ENCODE peak calls at places on chromosome 5, in ten cellular contexts. B, E, F, U, S, N, W, V, K and P are unnamed samples.
A peak's percentile ranks its signal among the peaks of the same experiment; 100 is the strongest.

GRCh38 chr5:126098330-126099017 is 324.7 kb upstream of the GRAMD2B start:
- DNase-seq in B (no peak), E (peak; percentile 66), F (peak; percentile 87), U (no peak), S (no peak), N (no peak), W (no peak), V (no peak), K (no peak), P (no peak)

GRCh38 chr5:174799146-174799545 is 74.8 kb downstream of the MSX2 start:
- DNase-seq in B (no peak), E (no peak), F (peak; percentile 88), U (no peak), S (no peak), N (no peak), W (no peak), V (no peak), K (no peak), P (no peak)

GRCh38 chr5:132227485-132228240 is at the start of gene P4HA2:
- DNase-seq in B (peak; percentile 78), E (peak; percentile 65), F (peak; percentile 69), U (peak; percentile 93), S (peak; percentile 87), N (peak; percentile 90), W (peak; percentile 92), V (peak; percentile 19), K (no peak), P (peak; percentile 69)

GRCh38 chr5:154262376-154262775 is 71.8 kb downstream of the GALNT10 start:
- DNase-seq in B (no peak), E (no peak), F (no peak), U (no peak), S (no peak), N (no peak), W (no peak), V (no peak), K (no peak), P (no peak)

GRCh38 chr5:143093452-143094086 is 309.9 kb downstream of the NR3C1 start:
- DNase-seq in B (no peak), E (no peak), F (no peak), U (no peak), S (no peak), N (no peak), W (no peak), V (no peak), K (no peak), P (no peak)

GRCh38 chr5:109688999-109689739 is 558 bp upstream of the MAN2A1 start:
- DNase-seq in B (peak; percentile 82), E (peak; percentile 84), F (peak; percentile 85), U (peak; percentile 92), S (peak; percentile 89), N (peak; percentile 92), W (peak; percentile 87), V (peak; percentile 75), K (peak; percentile 69), P (peak; percentile 76)

GRCh38 chr5:146529984-146530383 is 14.0 kb upstream of the GPR151 start:
- DNase-seq in B (no peak), E (no peak), F (no peak), U (no peak), S (no peak), N (no peak), W (no peak), V (no peak), K (no peak), P (no peak)

GRCh38 chr5:173530547-173530946 is 85.9 kb downstream of the BOD1 start:
- DNase-seq in B (no peak), E (no peak), F (no peak), U (no peak), S (no peak), N (no peak), W (no peak), V (no peak), K (no peak), P (no peak)

GRCh38 chr5:28743362-28743761 is 1705.0 kb upstream of the CDH9 start:
- DNase-seq in B (no peak), E (no peak), F (peak; percentile 24), U (no peak), S (no peak), N (no peak), W (no peak), V (no peak), K (no peak), P (no peak)

GRCh38 chr5:72041643-72042042 is 65.6 kb upstream of the MAP1B start:
- DNase-seq in B (no peak), E (no peak), F (no peak), U (no peak), S (no peak), N (no peak), W (no peak), V (no peak), K (no peak), P (no peak)

GRCh38 chr5:120293796-120294195 is 170.3 kb upstream of the PRR16 start:
- DNase-seq in B (no peak), E (peak; percentile 85), F (peak; percentile 92), U (no peak), S (no peak), N (no peak), W (no peak), V (no peak), K (no peak), P (no peak)

GRCh38 chr5:79691007-79691406 is 1.4 kb downstream of the CMYA5 start:
- DNase-seq in B (no peak), E (no peak), F (no peak), U (no peak), S (no peak), N (no peak), W (no peak), V (no peak), K (no peak), P (no peak)

GRCh38 chr5:133925269-133925668 is 43.2 kb downstream of the C5orf15 start:
- DNase-seq in B (no peak), E (no peak), F (no peak), U (no peak), S (no peak), N (no peak), W (no peak), V (no peak), K (no peak), P (no peak)

GRCh38 chr5:53877243-53877642 is 316.8 kb downstream of the NDUFS4 start:
- DNase-seq in B (no peak), E (peak; percentile 93), F (peak; percentile 83), U (no peak), S (no peak), N (no peak), W (no peak), V (no peak), K (no peak), P (no peak)

GRCh38 chr5:75756191-75756590 is 39.0 kb upstream of the POC5 start:
- DNase-seq in B (no peak), E (no peak), F (no peak), U (no peak), S (no peak), N (no peak), W (no peak), V (no peak), K (no peak), P (no peak)

GRCh38 chr5:38780950-38781349 is 64.9 kb upstream of the OSMR start:
- DNase-seq in B (peak; percentile 70), E (peak; percentile 66), F (peak; percentile 80), U (peak; percentile 86), S (peak; percentile 50), N (no peak), W (peak; percentile 53), V (no peak), K (no peak), P (peak; percentile 59)

DNA sequence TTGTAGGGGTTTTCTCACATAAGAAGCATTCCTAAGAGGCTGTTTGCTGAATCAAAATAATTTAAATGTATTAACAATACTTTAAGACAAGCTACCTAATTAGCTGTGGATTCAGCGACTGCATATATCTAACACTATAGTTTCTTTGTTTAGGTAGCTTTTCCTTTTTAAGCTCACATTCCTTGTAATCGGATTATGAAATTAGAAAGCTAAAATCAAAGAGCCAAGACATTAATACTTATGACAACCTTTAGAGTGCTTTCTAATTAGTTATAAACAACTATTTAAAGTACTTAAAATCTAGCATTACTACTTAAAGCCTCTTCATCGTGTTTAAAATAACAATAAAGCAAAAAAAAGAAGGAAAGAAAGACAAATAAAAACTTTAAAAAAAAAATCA is 137.3 kb upstream of the RETREG1 start:
- DNase-seq in B (no peak), E (no peak), F (no peak), U (no peak), S (no peak), N (no peak), W (no peak), V (no peak), K (no peak), P (no peak)
- H3K9me3 ChIP-seq in B (no peaks in the 10 kb centered on the region), E (no peaks in the 10 kb centered on the region), F (no peaks in the 10 kb centered on the region), U (no peaks in the 10 kb centered on the region), S (no peaks in the 10 kb centered on the region), N (no peaks in the 10 kb centered on the region), W (no peaks in the 10 kb centered on the region), V (no peaks in the 10 kb centered on the region), K (no peaks in the 10 kb centered on the region), P (no peaks in the 10 kb centered on the region)

GRCh38 chr5:3304346-3304745 is 291.3 kb upstream of the IRX1 start:
- DNase-seq in B (no peak), E (no peak), F (no peak), U (no peak), S (no peak), N (no peak), W (no peak), V (no peak), K (no peak), P (no peak)
- H3K4me3 ChIP-seq in B (no peak overlapping the region), E (no peak overlapping the region), F (no peak overlapping the region), U (no peak overlapping the region), S (no peak overlapping the region), N (no peak overlapping the region), W (no peak overlapping the region), V (no peak overlapping the region), K (no peak overlapping the region), P (no peak overlapping the region)

GRCh38 chr5:176987583-176987982 is 19.0 kb downstream of the UIMC1 start:
- DNase-seq in B (no peak), E (no peak), F (no peak), U (no peak), S (no peak), N (no peak), W (no peak), V (no peak), K (no peak), P (no peak)
- H3K9me3 ChIP-seq in B (no peaks in the 10 kb centered on the region), E (no peaks in the 10 kb centered on the region), F (no peaks in the 10 kb centered on the region), U (no peaks in the 10 kb centered on the region), S (no peaks in the 10 kb centered on the region), N (no peaks in the 10 kb centered on the region), W (no peaks in the 10 kb centered on the region), V (no peaks in the 10 kb centered on the region), K (no peaks in the 10 kb centered on the region), P (no peaks in the 10 kb centered on the region)

DNA sequence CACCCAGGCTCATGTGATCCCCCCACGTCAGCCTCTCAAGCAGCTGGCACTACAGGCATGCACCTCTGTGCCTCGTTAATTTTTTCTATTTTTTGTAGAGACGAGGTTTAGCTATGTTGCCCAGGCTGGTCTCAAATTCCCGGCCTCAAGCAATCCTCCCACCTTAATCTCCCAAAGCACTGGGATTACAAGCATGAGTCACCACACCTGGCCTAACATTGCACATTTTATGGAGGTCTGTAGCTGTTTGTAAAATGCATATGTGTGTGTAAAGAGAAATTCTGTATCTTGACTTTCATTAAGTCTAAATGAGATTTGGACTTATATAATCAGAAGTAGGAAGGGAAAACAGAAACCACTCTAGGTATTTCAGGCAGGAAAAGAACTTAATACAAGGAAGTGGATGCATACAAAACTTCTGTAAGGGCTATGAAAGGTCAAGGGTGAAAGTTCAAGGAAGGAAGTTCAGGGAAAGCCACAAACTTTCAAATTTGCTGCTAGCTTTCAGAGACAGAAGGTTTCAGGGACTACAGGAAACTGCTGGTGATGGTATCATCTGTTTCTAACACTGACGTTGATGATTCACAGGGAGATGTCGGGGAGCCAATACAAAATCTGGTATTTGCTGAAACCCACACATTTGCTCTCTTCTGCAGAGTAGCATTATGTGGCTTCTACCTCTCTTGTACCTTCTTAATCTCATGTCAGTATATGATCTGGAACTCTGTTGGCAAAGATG is 209.4 kb downstream of the PIK3R1 start:
- DNase-seq in B (no peak), E (peak; percentile 49), F (peak; percentile 76), U (no peak), S (no peak), N (no peak), W (no peak), V (no peak), K (no peak), P (no peak)
- H3K4me3 ChIP-seq in B (no peak overlapping the region), E (no peak overlapping the region), F (no peak overlapping the region), U (no peak overlapping the region), S (no peak overlapping the region), N (no peak overlapping the region), W (no peak overlapping the region), V (peak overlapping the region; percentile 5), K (no peak overlapping the region), P (no peak overlapping the region)